ENCODE peak calls at places on chromosomes 1 and 21, in five cellular contexts. E is fibroblast of lung, A is cardiac muscle cell, Y is heart right ventricle, P is PC-3. W is an unnamed sample.

GRCh38 chr1:36613721-36614120 is 131.0 kb upstream of the CSF3R start:
- DNase-seq in E (no peak), A (no peak), Y (no peak), P (no peak), W (no peak)

GRCh38 chr21:44305691-44306090 is 5.8 kb downstream of the PFKL start:
- DNase-seq in E (no peak), A (no peak), Y (no peak), P (no peak), W (no peak)

GRCh38 chr1:19065526-19066247 is 109.2 kb upstream of the IFFO2 start:
- DNase-seq in E (no peak), A (no peak), Y (no peak), P (no peak), W (peak)

GRCh38 chr21:37368536-37369279 is 2.1 kb downstream of the DYRK1A start:
- DNase-seq in E (peak), A (no peak), Y (no peak), P (peak), W (no peak)

GRCh38 chr1:168224991-168225390 is 813 bp upstream of the SFT2D2 start:
- DNase-seq in E (no peak), A (no peak), Y (no peak), P (no peak), W (no peak)

GRCh38 chr1:183719289-183719688 is 66.2 kb upstream of the APOBEC4 start:
- DNase-seq in E (no peak), A (no peak), Y (no peak), P (peak), W (no peak)

GRCh38 chr1:246805135-246805716 is 81.0 kb downstream of the SCCPDH start:
- DNase-seq in E (no peak), A (no peak), Y (no peak), P (no peak), W (no peak)

GRCh38 chr1:214328770-214329455 is 48.0 kb downstream of the SMYD2 start:
- DNase-seq in E (peak), A (peak), Y (peak), P (peak), W (no peak)

GRCh38 chr21:35436899-35437298 is 387.8 kb upstream of the RUNX1 start:
- DNase-seq in E (no peak), A (no peak), Y (no peak), P (peak), W (no peak)

GRCh38 chr1:210251680-210252490 is 19.3 kb downstream of the SERTAD4 start:
- DNase-seq in E (no peak), A (peak), Y (no peak), P (no peak), W (no peak)

GRCh38 chr1:6023346-6023745 is 22.3 kb upstream of the KCNAB2 start:
- DNase-seq in E (no peak), A (no peak), Y (no peak), P (no peak), W (no peak)

GRCh38 chr1:160981584-160982411 is 27.2 kb upstream of the ITLN2 start:
- DNase-seq in E (no peak), A (no peak), Y (no peak), P (no peak), W (no peak)

GRCh38 chr1:102296116-102296515 is 299.4 kb upstream of the OLFM3 start:
- DNase-seq in E (no peak), A (no peak), Y (no peak), P (no peak), W (no peak)

GRCh38 chr1:98677288-98677687 is 15.8 kb downstream of the SNX7 start:
- DNase-seq in E (peak), A (no peak), Y (no peak), P (peak), W (no peak)
- H3K27ac ChIP-seq in E (no peak), A (no peak), Y (no peak), P (peak), W (no peak)

GRCh38 chr21:41953831-41954653 is at the start of gene C2CD2:
- DNase-seq in E (peak), A (peak), Y (peak), P (peak), W (peak)
- H3K27ac ChIP-seq in E (peak), A (no peak), Y (peak), P (peak), W (no peak)

DNA sequence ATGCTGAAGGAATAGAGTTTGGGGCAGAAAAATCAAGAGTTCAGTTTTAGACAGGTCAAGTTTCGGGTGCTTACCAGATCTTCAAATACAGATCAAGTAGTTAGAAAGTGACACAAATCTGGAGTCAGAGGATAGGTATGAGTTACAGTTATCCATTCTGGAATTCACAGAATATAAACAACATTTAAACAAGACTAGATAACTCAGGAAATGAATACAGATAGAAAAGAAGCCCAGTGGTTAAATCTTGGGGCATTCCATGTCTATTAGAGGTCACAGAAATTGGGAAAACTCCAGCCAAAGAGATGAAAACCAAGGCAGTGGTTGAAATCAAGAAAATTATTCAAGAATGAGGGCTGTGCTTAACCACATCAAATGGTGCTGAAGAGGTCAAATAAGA is 187.0 kb upstream of the HP1BP3 start:
- DNase-seq in E (peak), A (no peak), Y (no peak), P (no peak), W (no peak)
- H3K27ac ChIP-seq in E (no peak), A (no peak), Y (no peak), P (no peak), W (no peak)

GRCh38 chr1:64074767-64075166 is 128.7 kb upstream of the UBE2U start:
- DNase-seq in E (no peak), A (no peak), Y (no peak), P (no peak), W (no peak)
- H3K27ac ChIP-seq in E (no peak), A (no peak), Y (no peak), P (no peak), W (no peak)

GRCh38 chr1:26721669-26722355 is 26.0 kb downstream of the ARID1A start:
- DNase-seq in E (peak), A (no peak), Y (no peak), P (no peak), W (no peak)

GRCh38 chr1:26724938-26725337 is 29.1 kb downstream of the ARID1A start:
- DNase-seq in E (peak), A (no peak), Y (no peak), P (no peak), W (no peak)

GRCh38 chr1:26726784-26727183 is 31.0 kb downstream of the ARID1A start:
- DNase-seq in E (no peak), A (no peak), Y (no peak), P (no peak), W (no peak)

GRCh38 chr1:26724118-26724517 is 28.3 kb downstream of the ARID1A start:
- DNase-seq in E (no peak), A (no peak), Y (no peak), P (no peak), W (no peak)

DNA sequence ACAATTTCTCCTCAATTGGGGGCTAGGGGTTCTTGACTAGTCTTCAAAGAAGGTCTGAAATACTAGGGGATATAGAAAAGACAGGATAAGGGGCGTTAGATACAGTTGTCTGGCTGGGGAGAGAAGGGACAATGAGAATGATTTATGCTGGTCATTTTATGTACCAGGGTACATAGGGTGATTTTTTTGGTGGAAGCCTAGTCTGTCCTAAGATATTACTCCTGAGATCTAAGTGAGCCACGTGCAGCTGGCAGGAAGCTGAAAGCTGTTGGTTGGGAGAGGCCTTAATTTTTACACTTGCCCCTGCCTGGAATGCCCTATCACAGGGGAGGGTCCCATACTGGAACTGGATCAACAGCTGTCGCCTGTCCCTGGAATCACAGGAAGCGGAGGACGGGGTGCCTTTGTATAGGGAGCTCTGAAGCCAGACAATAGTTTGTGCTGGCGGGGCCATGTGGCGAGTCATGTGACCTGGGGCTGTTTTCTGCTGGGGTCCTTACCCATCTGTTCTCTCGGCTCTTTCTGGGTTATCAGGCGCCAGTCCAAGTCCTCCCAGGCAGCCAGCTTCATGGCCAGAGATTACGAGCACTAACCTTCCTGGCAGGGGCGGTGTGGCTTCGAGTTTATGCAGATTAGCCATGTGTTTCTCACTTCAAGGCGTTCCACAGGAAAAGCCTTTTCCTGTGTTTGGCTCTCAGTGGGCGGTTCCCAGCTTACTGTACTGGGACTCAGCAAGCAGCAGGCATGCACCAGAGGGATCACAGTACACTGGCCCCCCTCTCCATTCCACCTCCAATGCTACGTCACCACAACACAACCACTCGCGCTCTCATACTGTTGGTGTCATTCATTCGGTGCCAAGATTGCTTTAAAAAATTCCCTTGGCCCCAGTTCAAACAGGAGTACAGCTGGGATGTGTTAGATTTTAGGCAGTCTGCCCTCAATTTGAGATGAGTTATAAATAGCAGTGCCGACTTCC is 27.5 kb downstream of the ARID1A start:
- DNase-seq in E (peak), A (peak), Y (peak), P (peak), W (peak)
- H3K27ac ChIP-seq in E (peak), A (peak), Y (peak), P (peak), W (no peak)

DNA sequence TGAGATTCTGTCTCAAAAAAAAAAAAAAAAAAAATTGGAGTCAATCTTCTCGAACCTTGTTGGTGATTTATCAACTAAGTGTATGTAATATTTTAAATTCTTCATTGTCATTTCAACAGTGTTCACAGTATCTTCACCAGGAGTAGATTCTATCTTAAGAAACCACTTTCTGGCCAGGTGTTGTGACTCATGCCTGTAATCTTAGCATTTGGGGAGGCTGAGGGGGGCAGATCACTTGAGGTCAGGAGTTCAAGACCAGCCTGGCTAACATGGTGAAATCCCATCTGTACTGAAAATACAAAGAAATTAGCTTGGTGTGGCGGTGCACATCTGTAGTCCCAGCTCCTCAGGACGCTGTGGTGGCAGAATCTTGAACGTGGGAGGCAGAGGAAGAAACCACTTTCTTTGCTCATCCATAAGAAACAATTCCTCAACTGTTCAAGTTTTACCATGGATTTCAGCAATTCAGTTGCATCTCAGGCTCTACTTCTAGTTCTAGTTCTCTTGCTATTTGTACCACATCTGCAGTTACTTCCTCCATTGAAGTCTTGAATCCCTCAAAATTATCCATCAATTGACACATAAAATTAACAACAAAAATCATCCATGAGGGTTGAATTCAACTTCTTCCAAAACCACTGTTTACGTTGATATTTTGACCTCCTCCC is 30.4 kb upstream of the EYA3 start:
- DNase-seq in E (peak), A (no peak), Y (no peak), P (no peak), W (no peak)
- H3K27ac ChIP-seq in E (no peak), A (no peak), Y (no peak), P (no peak), W (no peak)

GRCh38 chr1:190475394-190476250 is 2.0 kb downstream of the BRINP3 start:
- DNase-seq in E (peak), A (peak), Y (no peak), P (no peak), W (no peak)

GRCh38 chr1:190479028-190479427 is 1.4 kb upstream of the BRINP3 start:
- DNase-seq in E (peak), A (peak), Y (no peak), P (no peak), W (no peak)

GRCh38 chr1:190477687-190478192 is at the start of gene BRINP3:
- DNase-seq in E (peak), A (no peak), Y (no peak), P (no peak), W (no peak)

GRCh38 chr1:190479537-190479936 is 1.9 kb upstream of the BRINP3 start:
- DNase-seq in E (no peak), A (peak), Y (no peak), P (no peak), W (no peak)

DNA sequence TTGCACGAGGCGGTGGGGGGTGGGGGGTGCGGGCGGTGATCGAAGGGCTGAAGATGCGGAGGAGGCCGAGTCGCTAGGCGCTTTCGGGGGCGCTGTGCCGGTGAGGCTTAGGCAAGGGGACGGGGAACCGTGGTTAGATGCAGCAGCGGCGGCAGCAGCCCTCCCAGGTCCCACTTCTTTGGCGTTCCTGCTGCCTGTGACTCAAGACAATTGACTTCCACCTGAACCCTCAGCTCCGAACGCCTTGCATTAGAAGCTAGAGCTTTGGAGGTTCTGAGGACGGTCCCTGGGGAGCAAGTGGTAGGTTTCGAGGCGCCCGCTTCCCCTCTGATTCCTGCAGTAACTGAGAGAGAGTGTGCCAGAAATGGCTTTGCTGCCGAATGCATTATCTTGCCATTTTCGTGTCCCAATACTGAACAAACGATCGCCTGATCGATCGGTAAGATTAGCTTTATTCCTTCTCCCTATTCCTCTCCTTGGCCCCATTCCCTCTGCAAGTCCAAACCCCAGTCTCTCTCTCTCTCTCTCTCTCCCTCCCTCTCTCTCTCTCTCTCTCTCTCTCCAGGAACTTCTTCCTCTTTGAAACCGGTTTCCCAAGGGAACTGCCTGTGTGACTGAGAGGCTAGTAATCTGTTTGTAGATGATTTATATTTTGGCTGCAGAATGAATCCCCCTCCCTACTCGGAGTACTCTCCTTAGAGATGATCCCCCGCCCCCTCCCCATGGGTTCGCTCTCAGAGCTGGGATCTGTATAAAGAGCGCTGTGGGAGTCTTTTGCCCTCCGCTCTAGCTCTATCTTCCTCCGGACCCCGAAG is 736 bp upstream of the BRINP3 start:
- DNase-seq in E (peak), A (peak), Y (no peak), P (peak), W (no peak)
- H3K27ac ChIP-seq in E (no peak), A (no peak), Y (no peak), P (no peak), W (no peak)

DNA sequence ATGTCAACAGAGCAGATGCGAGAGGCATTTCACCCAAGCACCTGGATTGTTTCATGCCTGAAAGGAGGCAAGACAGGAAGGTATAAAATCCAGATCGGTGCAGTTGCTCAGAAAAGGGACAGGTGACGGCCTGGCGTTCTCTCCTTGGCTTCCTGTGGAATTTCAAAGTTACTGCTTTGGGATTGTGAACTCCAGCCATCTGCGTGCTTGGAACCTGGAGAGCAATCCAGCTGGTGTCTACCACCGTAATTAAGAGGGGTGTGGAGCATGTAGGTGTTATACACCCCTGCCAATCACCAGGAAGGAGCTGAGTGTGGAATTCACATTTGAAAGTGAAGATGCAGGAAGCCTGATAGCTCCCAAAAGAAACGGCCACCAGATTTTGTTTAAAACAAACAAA is 286.1 kb downstream of the KIF26B start:
- DNase-seq in E (no peak), A (no peak), Y (no peak), P (no peak), W (no peak)
- H3K27ac ChIP-seq in E (no peak), A (peak), Y (no peak), P (no peak), W (no peak)

DNA sequence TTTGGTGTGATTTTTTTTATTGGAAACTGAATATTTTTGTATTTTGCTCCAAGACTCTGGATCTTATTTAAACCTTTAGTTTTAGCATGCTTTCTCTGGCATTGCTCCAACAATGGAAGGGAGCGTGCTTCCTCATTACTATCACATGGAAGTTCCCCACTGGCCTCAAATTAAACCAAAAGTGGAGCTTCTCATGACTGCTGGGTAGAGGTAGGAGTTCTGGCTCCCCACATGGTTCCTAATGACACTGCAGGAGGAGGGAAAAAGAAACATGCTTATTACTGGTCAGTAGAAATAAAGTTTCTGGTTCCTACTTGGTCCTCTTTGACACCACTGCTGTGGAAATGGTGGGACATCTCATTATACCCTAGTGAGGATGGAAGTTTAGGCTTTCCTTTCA is 310.5 kb downstream of the PTGER3 start:
- DNase-seq in E (no peak), A (no peak), Y (no peak), P (no peak), W (no peak)
- H3K27ac ChIP-seq in E (no peak), A (no peak), Y (no peak), P (no peak), W (no peak)

DNA sequence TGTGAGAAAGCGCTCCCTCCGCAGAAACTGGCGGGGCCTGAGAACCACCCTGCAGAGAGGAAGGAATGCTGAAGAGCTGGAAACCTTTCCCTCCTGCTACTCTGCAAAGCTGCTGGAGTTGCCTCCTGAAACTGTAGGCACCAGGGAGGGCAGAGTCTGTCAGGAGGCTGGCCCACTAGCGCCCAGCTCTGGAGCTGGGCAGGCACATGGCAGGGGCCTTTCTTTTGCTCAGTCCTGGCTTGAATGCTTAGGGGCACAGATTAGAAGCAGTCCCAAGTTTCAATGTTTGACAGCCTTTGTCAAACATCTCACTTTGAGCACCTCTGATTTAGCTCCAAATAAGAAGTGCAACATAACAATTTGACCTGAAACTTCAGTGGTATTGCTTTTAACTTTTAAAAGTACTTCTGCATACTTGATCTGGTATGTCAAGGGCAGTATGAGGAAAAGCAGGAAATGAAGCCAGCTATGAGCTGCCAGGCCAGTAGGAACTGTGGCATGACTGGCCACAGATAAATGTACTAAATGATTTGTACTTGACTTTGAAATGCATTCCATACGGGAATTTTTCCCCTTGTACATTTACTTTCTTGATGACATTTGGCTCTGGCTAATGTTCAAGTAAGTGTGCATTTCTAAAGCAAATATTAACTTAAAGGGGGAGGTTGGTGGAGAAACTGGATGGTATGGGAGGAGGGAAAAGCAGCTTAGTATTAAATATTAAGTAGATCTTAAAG is 7.2 kb downstream of the C1orf116 start:
- DNase-seq in E (peak), A (peak), Y (peak), P (peak), W (no peak)
- H3K27ac ChIP-seq in E (no peak), A (peak), Y (peak), P (peak), W (peak)